ENCODE peak calls at places on chromosomes 1 and 21, in seven cellular contexts. U, Q, C, I, O, E and V are unnamed samples.
A peak's percentile ranks its signal among the peaks of the same experiment; 100 is the strongest.

GRCh38 chr21:46603228-46603627 is 1.7 kb downstream of the S100B start:
- DNase-seq in I (no peak), C (no peak), U (no peak), O (no peak), E (no peak), Q (no peak), V (no peak)

GRCh38 chr1:175088523-175088922 is 20.9 kb downstream of the TNN start:
- DNase-seq in I (no peak), O (no peak), C (no peak), U (no peak), E (no peak), Q (no peak), V (no peak)

GRCh38 chr21:37642493-37642892 is 273.8 kb downstream of the KCNJ6 start:
- DNase-seq in U (no peak), Q (no peak), C (no peak), O (no peak), E (no peak), I (peak; percentile 24), V (no peak)

GRCh38 chr1:93669369-93669768 is 12.3 kb downstream of the BCAR3 start:
- DNase-seq in Q (no peak), U (no peak), C (no peak), I (no peak), E (no peak), O (no peak), V (no peak)

GRCh38 chr1:218699411-218699810 is 354.3 kb downstream of the TGFB2 start:
- DNase-seq in Q (no peak), E (no peak), I (no peak), C (no peak), U (no peak), O (no peak), V (no peak)

GRCh38 chr1:37484325-37485051 is 10.1 kb downstream of the ZC3H12A start:
- DNase-seq in E (no peak), U (no peak), Q (no peak), O (no peak), I (no peak), C (no peak), V (no peak)

GRCh38 chr1:159532922-159533321 is 2.9 kb downstream of the OR10J5 start:
- DNase-seq in C (no peak), O (no peak), E (no peak), Q (no peak), I (no peak), U (no peak), V (no peak)

GRCh38 chr1:108570998-108571401 is 11.1 kb downstream of the EEIG2 start:
- DNase-seq in Q (no peak), U (no peak), E (no peak), O (no peak), C (no peak), I (no peak), V (no peak)

GRCh38 chr1:28456078-28456477 is 49.8 kb upstream of the RCC1 start:
- DNase-seq in E (no peak), U (no peak), C (no peak), I (no peak), O (peak; percentile 33), Q (no peak), V (no peak)

GRCh38 chr21:41228958-41229357 is 61.0 kb downstream of the BACE2 start:
- DNase-seq in C (no peak), Q (no peak), U (no peak), O (no peak), I (no peak), E (no peak), V (no peak)

GRCh38 chr1:30372792-30373433 is 350.5 kb downstream of the MATN1 start:
- DNase-seq in Q (no peak), O (no peak), U (no peak), E (no peak), C (peak; percentile 27), I (no peak), V (no peak)

GRCh38 chr1:3654549-3655281 is 2.4 kb downstream of the TP73 start:
- DNase-seq in Q (no peak), E (no peak), I (no peak), C (no peak), U (no peak), O (no peak), V (no peak)

GRCh38 chr1:153683853-153684252 is 5.4 kb downstream of the NPR1 start:
- DNase-seq in U (no peak), C (no peak), E (no peak), O (no peak), I (no peak), Q (no peak), V (no peak)

GRCh38 chr1:19866758-19867157 is 15.4 kb upstream of the OTUD3 start:
- DNase-seq in U (no peak), C (no peak), Q (peak; percentile 15), E (no peak), O (no peak), I (no peak), V (no peak)

GRCh38 chr1:37258068-37258467 is 216.3 kb upstream of the ZC3H12A start:
- DNase-seq in I (no peak), C (no peak), Q (no peak), E (no peak), O (no peak), U (no peak), V (no peak)

GRCh38 chr21:17371470-17371869 is 141.4 kb upstream of the CXADR start:
- DNase-seq in C (no peak), Q (no peak), O (no peak), E (no peak), I (no peak), U (no peak), V (no peak)

GRCh38 chr1:30748098-30748698 is 9.4 kb downstream of the LAPTM5 start:
- DNase-seq in C (no peak), E (no peak), O (no peak), I (no peak), Q (peak; percentile 26), U (no peak), V (no peak)

GRCh38 chr21:36848875-36849274 is 117.6 kb downstream of the HLCS start:
- DNase-seq in U (no peak), C (no peak), Q (no peak), I (no peak), E (no peak), O (no peak), V (no peak)

GRCh38 chr1:245007686-245008085 is 143.3 kb upstream of the HNRNPU start:
- DNase-seq in Q (no peak), O (no peak), C (no peak), U (no peak), E (no peak), I (no peak), V (no peak)

GRCh38 chr1:21292991-21293536 is 2.8 kb upstream of the ECE1 start:
- DNase-seq in U (no peak), E (no peak), O (no peak), C (no peak), I (no peak), Q (no peak), V (no peak)

GRCh38 chr1:208024406-208024805 is 113.5 kb upstream of the CD34 start:
- DNase-seq in O (no peak), I (no peak), U (no peak), E (no peak), Q (no peak), C (no peak), V (no peak)

GRCh38 chr1:35660581-35661473 is 19.5 kb upstream of the PSMB2 start:
- DNase-seq in Q (no peak), E (no peak), I (no peak), O (no peak), U (no peak), C (peak; percentile 71), V (no peak)

GRCh38 chr1:53982762-53983101 is 35.3 kb downstream of the LDLRAD1 start:
- DNase-seq in Q (no peak), O (no peak), I (no peak), C (no peak), E (no peak), U (no peak), V (no peak)

GRCh38 chr21:41603476-41603875 is 95.5 kb upstream of the TMPRSS2 start:
- DNase-seq in I (no peak), C (no peak), E (no peak), Q (no peak), O (no peak), U (no peak), V (no peak)

GRCh38 chr1:61089338-61089737 is 7.0 kb downstream of the NFIA start:
- DNase-seq in E (no peak), I (no peak), O (no peak), C (no peak), Q (no peak), U (no peak), V (no peak)

GRCh38 chr1:147669475-147670318 is 627 bp downstream of the ACP6 start:
- DNase-seq in U (peak; percentile 8), I (no peak), C (peak; percentile 64), E (peak; percentile 67), Q (peak; percentile 21), O (no peak), V (peak; percentile 46)
- TF ChIP-seq CTCF in U (no peak), I (no peak), C (no peak), E (no peak), Q (no peak), O (no peak), V (no peak)

GRCh38 chr1:86169625-86170024 is 13.1 kb upstream of the COL24A1 start:
- DNase-seq in O (no peak), I (no peak), C (no peak), U (no peak), E (no peak), Q (no peak), V (no peak)
- TF ChIP-seq CTCF in O (peak; percentile 45), I (peak; percentile 25), C (no peak), U (no peak), E (no peak), Q (no peak), V (no peak)

GRCh38 chr1:168452329-168452728 is 91.5 kb downstream of the XCL2 start:
- DNase-seq in E (no peak), C (no peak), O (no peak), Q (no peak), I (no peak), U (no peak), V (no peak)
- TF ChIP-seq CTCF in E (no peak), C (no peak), O (peak; percentile 27), Q (no peak), I (peak; percentile 15), U (no peak), V (no peak)

GRCh38 chr1:238396140-238396539 is 505.4 kb upstream of the ZP4 start:
- DNase-seq in Q (no peak), I (no peak), O (no peak), C (no peak), U (no peak), E (no peak), V (no peak)

GRCh38 chr1:238404506-238404905 is 513.8 kb upstream of the ZP4 start:
- DNase-seq in U (no peak), C (no peak), Q (no peak), E (no peak), I (no peak), O (peak; percentile 14), V (no peak)

GRCh38 chr1:238401138-238401537 is 510.4 kb upstream of the ZP4 start:
- DNase-seq in U (no peak), I (no peak), Q (no peak), O (no peak), C (no peak), E (no peak), V (no peak)

GRCh38 chr1:238404921-238405320 is 514.2 kb upstream of the ZP4 start:
- DNase-seq in U (no peak), Q (no peak), C (no peak), E (no peak), O (no peak), I (no peak), V (no peak)

DNA sequence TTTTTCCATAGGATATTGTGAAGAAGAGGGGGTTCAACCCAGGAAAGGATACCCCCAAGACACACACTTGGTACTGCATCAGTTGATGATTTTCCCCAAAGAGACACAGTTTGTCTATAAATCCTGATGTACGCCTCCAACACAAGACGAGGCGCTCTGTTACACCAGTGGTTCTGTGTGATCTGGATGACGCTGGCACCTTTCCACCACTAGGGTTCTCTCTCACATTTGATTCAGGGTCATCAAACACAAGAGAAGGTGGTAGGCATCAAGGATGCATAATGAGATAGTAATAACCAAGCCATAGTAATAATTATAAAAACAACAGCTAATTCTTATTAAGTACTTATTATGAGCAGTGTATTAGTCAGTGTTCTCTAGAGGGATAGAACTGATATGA is 508.8 kb upstream of the ZP4 start:
- DNase-seq in U (no peak), O (no peak), Q (no peak), C (no peak), I (no peak), E (no peak), V (no peak)
- TF ChIP-seq CTCF in U (no peak), O (no peak), Q (no peak), C (peak; percentile 9), I (no peak), E (no peak), V (no peak)